ENCODE peak calls at places on chromosomes 12 and 14, in nine cellular contexts. T is heart right ventricle, M is lower lobe of right lung, V is A549, C is mammary epithelial cell, I is upper lobe of right lung, N is cardiac muscle cell, K is HepG2, L is neural progenitor cell. B is an unnamed sample.

GRCh38 chr12:541676-542289 is 82.0 kb downstream of the B4GALNT3 start:
- DNase-seq in T (no peak), M (no peak), V (no peak), C (no peak), I (no peak), N (no peak), K (no peak), L (peak; percentile 43), B (no peak)

GRCh38 chr14:101810897-101811620 is 49.5 kb downstream of the PPP2R5C start:
- DNase-seq in T (no peak), M (no peak), V (no peak), C (peak; percentile 73), I (no peak), N (no peak), K (no peak), L (no peak), B (no peak)

GRCh38 chr12:11758838-11759509 is 109.5 kb downstream of the ETV6 start:
- DNase-seq in T (peak; percentile 67), M (no peak), V (no peak), C (no peak), I (no peak), N (peak; percentile 83), K (no peak), L (peak; percentile 56), B (no peak)

GRCh38 chr12:12467701-12468218 is 94.9 kb downstream of the DUSP16 start:
- DNase-seq in T (no peak), M (peak; percentile 75), V (no peak), C (no peak), I (peak; percentile 78), N (no peak), K (no peak), L (no peak), B (peak; percentile 67)

GRCh38 chr12:99852666-99853065 is 132.1 kb downstream of the ANKS1B start:
- DNase-seq in T (no peak), M (no peak), V (no peak), C (no peak), I (no peak), N (no peak), K (no peak), L (peak; percentile 3), B (no peak)

GRCh38 chr12:65415826-65416225 is 137.3 kb downstream of the MSRB3 start:
- DNase-seq in T (no peak), M (no peak), V (peak; percentile 65), C (no peak), I (no peak), N (no peak), K (peak; percentile 27), L (no peak), B (no peak)

GRCh38 chr12:45268672-45269406 is 52.9 kb downstream of the ANO6 start:
- DNase-seq in T (peak; percentile 91), M (peak; percentile 68), V (peak; percentile 64), C (peak; percentile 88), I (peak; percentile 76), N (peak; percentile 94), K (peak; percentile 31), L (peak; percentile 11), B (peak; percentile 60)

GRCh38 chr12:66776974-66777373 is 98.1 kb upstream of the GRIP1 start:
- DNase-seq in T (no peak), M (no peak), V (no peak), C (no peak), I (no peak), N (no peak), K (no peak), L (no peak), B (no peak)

GRCh38 chr12:2284857-2285256 is 232.1 kb downstream of the CACNA1C start:
- DNase-seq in T (peak; percentile 85), M (peak; percentile 70), V (peak; percentile 50), C (peak; percentile 58), I (peak; percentile 70), N (peak; percentile 88), K (peak; percentile 29), L (peak; percentile 87), B (no peak)

GRCh38 chr12:105280966-105281693 is 45.2 kb upstream of the APPL2 start:
- DNase-seq in T (no peak), M (no peak), V (peak; percentile 59), C (no peak), I (no peak), N (no peak), K (peak; percentile 14), L (no peak), B (no peak)

GRCh38 chr12:105281694-105282049 is 45.7 kb upstream of the APPL2 start:
- DNase-seq in T (no peak), M (no peak), V (peak; percentile 89), C (no peak), I (no peak), N (no peak), K (peak; percentile 40), L (no peak), B (no peak)

GRCh38 chr12:105275997-105276760 is 40.2 kb upstream of the APPL2 start:
- DNase-seq in T (no peak), M (no peak), V (no peak), C (no peak), I (no peak), N (no peak), K (no peak), L (no peak), B (no peak)

GRCh38 chr12:105278043-105278697 is 42.2 kb upstream of the APPL2 start:
- DNase-seq in T (no peak), M (no peak), V (peak; percentile 57), C (no peak), I (no peak), N (peak; percentile 22), K (peak; percentile 50), L (no peak), B (no peak)

GRCh38 chr12:105279460-105280056 is 43.6 kb upstream of the APPL2 start:
- DNase-seq in T (peak; percentile 24), M (no peak), V (peak; percentile 44), C (no peak), I (no peak), N (peak; percentile 63), K (peak; percentile 22), L (peak; percentile 58), B (no peak)
- TF ChIP-seq CTCF in T (peak; percentile 45), M (peak; percentile 63), V (peak; percentile 55), C (peak; percentile 47), I (peak; percentile 59), N (peak; percentile 76), K (peak; percentile 54), L (peak; percentile 76), B (peak; percentile 56)

GRCh38 chr12:56127888-56128668 is at the start of gene ESYT1:
- DNase-seq in T (peak; percentile 99), M (peak; percentile 98), V (peak; percentile 100), C (peak; percentile 100), I (peak; percentile 97), N (peak; percentile 100), K (peak; percentile 100), L (peak; percentile 100), B (peak; percentile 90)
- H3K4me1 ChIP-seq in T (peaks cover 36% of the 10 kb centered on the region), M (peaks cover 48% of the 10 kb centered on the region), V (peaks cover 25% of the 10 kb centered on the region), C (peaks cover 18% of the 10 kb centered on the region), I (peaks cover 44% of the 10 kb centered on the region), N (peaks cover 22% of the 10 kb centered on the region), K (peaks cover 61% of the 10 kb centered on the region), L (peaks cover 18% of the 10 kb centered on the region), B (peaks cover 50% of the 10 kb centered on the region)

GRCh38 chr14:82854851-82855250 is 1321.2 kb upstream of the SEL1L start:
- DNase-seq in T (no peak), M (no peak), V (no peak), C (no peak), I (no peak), N (no peak), K (no peak), L (peak; percentile 69), B (no peak)

GRCh38 chr14:82861321-82861720 is 1327.7 kb upstream of the SEL1L start:
- DNase-seq in T (no peak), M (no peak), V (no peak), C (no peak), I (no peak), N (no peak), K (no peak), L (no peak), B (no peak)

GRCh38 chr14:82854131-82854530 is 1320.5 kb upstream of the SEL1L start:
- DNase-seq in T (no peak), M (no peak), V (no peak), C (no peak), I (no peak), N (no peak), K (no peak), L (peak; percentile 62), B (no peak)

GRCh38 chr14:82855912-82856381 is 1322.3 kb upstream of the SEL1L start:
- DNase-seq in T (no peak), M (no peak), V (no peak), C (peak; percentile 8), I (no peak), N (peak; percentile 20), K (no peak), L (peak; percentile 21), B (no peak)
- TF ChIP-seq CTCF in T (no peak), M (peak; percentile 25), V (no peak), C (no peak), I (peak; percentile 34), N (peak; percentile 24), K (no peak), L (peak; percentile 66), B (no peak)

GRCh38 chr12:57607958-57608663 is 3.1 kb upstream of the ARHGEF25 start:
- DNase-seq in T (no peak), M (no peak), V (no peak), C (no peak), I (no peak), N (no peak), K (no peak), L (no peak), B (no peak)

GRCh38 chr12:57611116-57611809 is at the start of gene ARHGEF25:
- DNase-seq in T (peak; percentile 86), M (no peak), V (peak; percentile 48), C (no peak), I (no peak), N (peak; percentile 73), K (peak; percentile 41), L (peak; percentile 87), B (peak; percentile 91)

GRCh38 chr12:57610553-57611115 is 601 bp upstream of the ARHGEF25 start:
- DNase-seq in T (peak; percentile 74), M (no peak), V (no peak), C (no peak), I (no peak), N (no peak), K (no peak), L (peak; percentile 61), B (no peak)

GRCh38 chr12:57609091-57609780 is 2.0 kb upstream of the ARHGEF25 start:
- DNase-seq in T (no peak), M (no peak), V (no peak), C (no peak), I (no peak), N (no peak), K (no peak), L (peak; percentile 12), B (no peak)

DNA sequence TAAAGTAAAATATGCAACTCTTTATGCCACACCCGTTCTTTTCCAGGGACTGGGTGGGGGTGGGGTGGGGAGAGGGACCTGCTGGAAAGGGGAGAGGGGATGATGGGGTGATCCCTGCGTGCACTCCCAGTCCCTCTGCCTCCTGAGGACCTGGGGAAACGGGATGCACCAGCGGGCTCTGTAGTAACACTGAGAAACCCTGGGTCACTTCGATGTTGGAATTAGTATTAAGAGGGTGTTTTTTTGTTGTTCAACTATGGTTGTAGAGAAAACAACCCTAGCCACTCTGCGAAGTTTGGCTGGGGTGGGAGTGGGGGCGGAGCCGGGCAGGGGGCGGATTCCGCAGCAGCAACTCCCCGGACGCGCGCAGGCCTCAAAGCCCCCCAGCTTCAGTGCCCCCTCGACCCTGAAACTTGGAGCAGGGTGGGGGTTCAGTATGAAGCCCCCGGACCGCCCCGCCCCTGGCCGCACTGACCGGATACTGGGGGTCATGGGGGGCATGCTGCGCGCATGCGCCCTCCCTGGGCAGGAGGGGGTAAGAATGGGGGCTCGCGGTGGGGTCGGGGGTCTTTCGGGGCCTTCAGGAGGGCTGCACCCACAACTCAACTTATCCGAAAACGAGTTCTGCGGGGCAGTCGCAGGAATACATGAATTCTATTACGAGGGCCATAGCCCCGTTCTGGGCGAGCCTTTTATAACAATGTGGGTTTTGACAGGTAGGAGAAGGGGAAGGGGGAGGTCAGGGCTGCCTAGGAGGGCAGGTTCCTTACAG is 1.3 kb upstream of the ARHGEF25 start:
- DNase-seq in T (peak; percentile 57), M (no peak), V (no peak), C (no peak), I (no peak), N (no peak), K (no peak), L (peak; percentile 22), B (no peak)
- H3K4me1 ChIP-seq in T (peaks cover 27% of the 10 kb centered on the region), M (peaks cover 25% of the 10 kb centered on the region), V (peaks cover 17% of the 10 kb centered on the region), C (peaks cover 10% of the 10 kb centered on the region), I (peaks cover 19% of the 10 kb centered on the region), N (peaks cover 4% of the 10 kb centered on the region), K (peaks cover 47% of the 10 kb centered on the region), L (peaks cover 17% of the 10 kb centered on the region), B (peaks cover 32% of the 10 kb centered on the region)